ENCODE peak calls at places on chromosome 1, in seven cellular contexts. One of them, this sample, is unnamed.
A peak's percentile ranks its signal among the peaks of the same experiment; 100 is the strongest.

GRCh38 chr1:186476306-186477040 is 15.6 kb upstream of the PDC start:
- DNase-seq in Caco-2: no peak
- DNase-seq in body of pancreas: no peak
- DNase-seq in heart left ventricle: no peak
- DNase-seq in CD8-positive, alpha-beta T cell: no peak
- DNase-seq in PC-9: no peak
- DNase-seq in IMR-90: peak; percentile 90
- DNase-seq in this sample: no peak

GRCh38 chr1:194431121-194431520 is 1244.7 kb upstream of the B3GALT2 start:
- DNase-seq in body of pancreas: no peak
- DNase-seq in CD8-positive, alpha-beta T cell: no peak
- DNase-seq in Caco-2: no peak
- DNase-seq in heart left ventricle: no peak
- DNase-seq in IMR-90: no peak
- DNase-seq in PC-9: no peak
- DNase-seq in this sample: no peak

GRCh38 chr1:51354417-51354816 is 24.1 kb upstream of the TTC39A start:
- DNase-seq in PC-9: no peak
- DNase-seq in CD8-positive, alpha-beta T cell: no peak
- DNase-seq in heart left ventricle: no peak
- DNase-seq in Caco-2: no peak
- DNase-seq in IMR-90: no peak
- DNase-seq in body of pancreas: no peak
- DNase-seq in this sample: no peak

GRCh38 chr1:42008264-42008663 is 89.5 kb upstream of the HIVEP3 start:
- DNase-seq in CD8-positive, alpha-beta T cell: no peak
- DNase-seq in heart left ventricle: no peak
- DNase-seq in Caco-2: no peak
- DNase-seq in body of pancreas: no peak
- DNase-seq in IMR-90: no peak
- DNase-seq in PC-9: no peak
- DNase-seq in this sample: no peak

GRCh38 chr1:165717918-165718515 is 19.7 kb upstream of the ALDH9A1 start:
- DNase-seq in Caco-2: peak; percentile 57
- DNase-seq in body of pancreas: peak; percentile 50
- DNase-seq in heart left ventricle: peak; percentile 21
- DNase-seq in IMR-90: peak; percentile 71
- DNase-seq in CD8-positive, alpha-beta T cell: no peak
- DNase-seq in PC-9: peak; percentile 38
- DNase-seq in this sample: peak; percentile 12

GRCh38 chr1:202807926-202808757 is at the start of gene KDM5B:
- DNase-seq in IMR-90: peak; percentile 78
- DNase-seq in PC-9: peak; percentile 64
- DNase-seq in Caco-2: peak; percentile 77
- DNase-seq in heart left ventricle: peak; percentile 75
- DNase-seq in body of pancreas: peak; percentile 70
- DNase-seq in CD8-positive, alpha-beta T cell: peak; percentile 76
- DNase-seq in this sample: peak; percentile 80

GRCh38 chr1:37605806-37606474 is 10.2 kb upstream of the GNL2 start:
- DNase-seq in Caco-2: no peak
- DNase-seq in PC-9: no peak
- DNase-seq in CD8-positive, alpha-beta T cell: no peak
- DNase-seq in heart left ventricle: no peak
- DNase-seq in body of pancreas: no peak
- DNase-seq in IMR-90: no peak
- DNase-seq in this sample: no peak

GRCh38 chr1:28737245-28738137 is 751 bp downstream of the YTHDF2 start:
- DNase-seq in heart left ventricle: peak; percentile 19
- DNase-seq in CD8-positive, alpha-beta T cell: peak; percentile 46
- DNase-seq in IMR-90: peak; percentile 43
- DNase-seq in PC-9: peak; percentile 37
- DNase-seq in Caco-2: peak; percentile 56
- DNase-seq in body of pancreas: peak; percentile 29
- DNase-seq in this sample: peak; percentile 69

GRCh38 chr1:41404308-41404755 is 43.1 kb downstream of the FOXO6 start:
- DNase-seq in body of pancreas: no peak
- DNase-seq in IMR-90: no peak
- DNase-seq in CD8-positive, alpha-beta T cell: peak; percentile 50
- DNase-seq in Caco-2: no peak
- DNase-seq in heart left ventricle: no peak
- DNase-seq in PC-9: peak; percentile 36
- DNase-seq in this sample: no peak

GRCh38 chr1:173328961-173329360 is 121.8 kb upstream of the TNFSF4 start:
- DNase-seq in heart left ventricle: no peak
- DNase-seq in body of pancreas: no peak
- DNase-seq in Caco-2: no peak
- DNase-seq in CD8-positive, alpha-beta T cell: no peak
- DNase-seq in PC-9: no peak
- DNase-seq in IMR-90: no peak
- DNase-seq in this sample: no peak

GRCh38 chr1:156295391-156295947 is at the start of gene GLMP:
- DNase-seq in heart left ventricle: peak; percentile 75
- DNase-seq in CD8-positive, alpha-beta T cell: peak; percentile 63
- DNase-seq in PC-9: peak; percentile 40
- DNase-seq in IMR-90: peak; percentile 64
- DNase-seq in Caco-2: no peak
- DNase-seq in body of pancreas: peak; percentile 70
- DNase-seq in this sample: peak; percentile 27

GRCh38 chr1:21628798-21629393 is 40.3 kb downstream of the RAP1GAP start:
- DNase-seq in Caco-2: no peak
- DNase-seq in PC-9: peak; percentile 50
- DNase-seq in heart left ventricle: no peak
- DNase-seq in CD8-positive, alpha-beta T cell: no peak
- DNase-seq in body of pancreas: no peak
- DNase-seq in IMR-90: no peak
- DNase-seq in this sample: no peak

GRCh38 chr1:114208106-114208505 is 54.4 kb upstream of the SYT6 start:
- DNase-seq in Caco-2: no peak
- DNase-seq in body of pancreas: no peak
- DNase-seq in CD8-positive, alpha-beta T cell: no peak
- DNase-seq in heart left ventricle: no peak
- DNase-seq in IMR-90: no peak
- DNase-seq in PC-9: no peak
- DNase-seq in this sample: no peak

GRCh38 chr1:94887603-94888171 is 39.2 kb downstream of the CNN3 start:
- DNase-seq in heart left ventricle: no peak
- DNase-seq in Caco-2: no peak
- DNase-seq in IMR-90: no peak
- DNase-seq in PC-9: no peak
- DNase-seq in CD8-positive, alpha-beta T cell: no peak
- DNase-seq in body of pancreas: no peak
- DNase-seq in this sample: no peak

GRCh38 chr1:241265428-241265827 is 91.6 kb downstream of the RGS7 start:
- DNase-seq in heart left ventricle: no peak
- DNase-seq in PC-9: no peak
- DNase-seq in body of pancreas: no peak
- DNase-seq in Caco-2: no peak
- DNase-seq in IMR-90: no peak
- DNase-seq in CD8-positive, alpha-beta T cell: no peak
- DNase-seq in this sample: no peak

GRCh38 chr1:63772876-63773275 is 941 bp upstream of the ROR1 start:
- DNase-seq in IMR-90: no peak
- DNase-seq in heart left ventricle: no peak
- DNase-seq in PC-9: no peak
- DNase-seq in CD8-positive, alpha-beta T cell: no peak
- DNase-seq in body of pancreas: no peak
- DNase-seq in Caco-2: no peak
- DNase-seq in this sample: no peak

GRCh38 chr1:33060579-33061083 is 20.3 kb upstream of the AZIN2 start:
- DNase-seq in PC-9: peak; percentile 70
- DNase-seq in Caco-2: no peak
- DNase-seq in IMR-90: peak; percentile 76
- DNase-seq in heart left ventricle: peak; percentile 73
- DNase-seq in CD8-positive, alpha-beta T cell: no peak
- DNase-seq in body of pancreas: no peak
- DNase-seq in this sample: no peak

GRCh38 chr1:224607220-224608148 is 8.6 kb upstream of the CNIH3 start:
- DNase-seq in IMR-90: no peak
- DNase-seq in PC-9: no peak
- DNase-seq in heart left ventricle: no peak
- DNase-seq in CD8-positive, alpha-beta T cell: no peak
- DNase-seq in Caco-2: no peak
- DNase-seq in body of pancreas: no peak
- DNase-seq in this sample: no peak

GRCh38 chr1:53860967-53861411 is 22.9 kb upstream of the NDC1 start:
- DNase-seq in body of pancreas: peak; percentile 45
- DNase-seq in Caco-2: peak; percentile 41
- DNase-seq in IMR-90: peak; percentile 61
- DNase-seq in CD8-positive, alpha-beta T cell: peak; percentile 39
- DNase-seq in PC-9: peak; percentile 47
- DNase-seq in heart left ventricle: peak; percentile 17
- DNase-seq in this sample: no peak

DNA sequence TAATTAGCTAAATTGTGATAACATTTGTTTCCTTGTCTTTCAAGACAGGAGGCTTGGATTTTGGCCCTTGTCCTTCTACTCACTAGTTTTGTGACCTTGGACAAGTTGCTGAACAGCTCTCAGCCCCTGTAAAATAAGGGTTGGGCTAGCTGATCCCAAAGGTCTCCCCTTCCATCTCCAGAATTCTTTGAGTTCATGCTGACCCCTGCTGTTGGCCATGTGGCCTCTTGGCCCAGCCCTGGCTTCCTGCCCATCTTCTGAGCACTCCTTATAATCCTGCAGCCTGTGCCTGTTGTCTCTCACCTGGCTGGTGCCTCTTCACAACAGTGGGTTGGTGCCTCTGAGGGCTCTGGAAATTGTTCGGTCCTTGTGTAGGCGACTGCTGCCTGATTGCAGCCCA is 10.1 kb downstream of the PTGFRN start:
- DNase-seq in PC-9: no peak
- DNase-seq in body of pancreas: peak; percentile 62
- DNase-seq in IMR-90: no peak
- DNase-seq in Caco-2: peak; percentile 33
- DNase-seq in CD8-positive, alpha-beta T cell: no peak
- DNase-seq in heart left ventricle: no peak
- DNase-seq in this sample: no peak
- TF ChIP-seq CTCF in PC-9: no peak
- TF ChIP-seq CTCF in body of pancreas: no peak
- TF ChIP-seq CTCF in IMR-90: no peak
- TF ChIP-seq CTCF in Caco-2: peak; percentile 13
- TF ChIP-seq CTCF in CD8-positive, alpha-beta T cell: no peak
- TF ChIP-seq CTCF in heart left ventricle: no peak
- TF ChIP-seq CTCF in this sample: no peak

GRCh38 chr1:1376551-1377226 is 1.7 kb upstream of the AURKAIP1 start:
- DNase-seq in PC-9: no peak
- DNase-seq in CD8-positive, alpha-beta T cell: no peak
- DNase-seq in IMR-90: no peak
- DNase-seq in body of pancreas: no peak
- DNase-seq in Caco-2: no peak
- DNase-seq in heart left ventricle: no peak
- DNase-seq in this sample: no peak

GRCh38 chr1:1374068-1374860 is 743 bp downstream of the AURKAIP1 start:
- DNase-seq in PC-9: no peak
- DNase-seq in Caco-2: no peak
- DNase-seq in CD8-positive, alpha-beta T cell: peak; percentile 28
- DNase-seq in body of pancreas: peak; percentile 39
- DNase-seq in IMR-90: no peak
- DNase-seq in heart left ventricle: no peak
- DNase-seq in this sample: peak; percentile 23

GRCh38 chr1:1373051-1373450 is 2.0 kb downstream of the AURKAIP1 start:
- DNase-seq in heart left ventricle: no peak
- DNase-seq in PC-9: no peak
- DNase-seq in IMR-90: no peak
- DNase-seq in Caco-2: no peak
- DNase-seq in body of pancreas: no peak
- DNase-seq in CD8-positive, alpha-beta T cell: no peak
- DNase-seq in this sample: no peak

GRCh38 chr1:1373493-1374067 is 1.4 kb downstream of the AURKAIP1 start:
- DNase-seq in heart left ventricle: no peak
- DNase-seq in CD8-positive, alpha-beta T cell: peak; percentile 21
- DNase-seq in body of pancreas: no peak
- DNase-seq in Caco-2: no peak
- DNase-seq in PC-9: no peak
- DNase-seq in IMR-90: no peak
- DNase-seq in this sample: no peak

DNA sequence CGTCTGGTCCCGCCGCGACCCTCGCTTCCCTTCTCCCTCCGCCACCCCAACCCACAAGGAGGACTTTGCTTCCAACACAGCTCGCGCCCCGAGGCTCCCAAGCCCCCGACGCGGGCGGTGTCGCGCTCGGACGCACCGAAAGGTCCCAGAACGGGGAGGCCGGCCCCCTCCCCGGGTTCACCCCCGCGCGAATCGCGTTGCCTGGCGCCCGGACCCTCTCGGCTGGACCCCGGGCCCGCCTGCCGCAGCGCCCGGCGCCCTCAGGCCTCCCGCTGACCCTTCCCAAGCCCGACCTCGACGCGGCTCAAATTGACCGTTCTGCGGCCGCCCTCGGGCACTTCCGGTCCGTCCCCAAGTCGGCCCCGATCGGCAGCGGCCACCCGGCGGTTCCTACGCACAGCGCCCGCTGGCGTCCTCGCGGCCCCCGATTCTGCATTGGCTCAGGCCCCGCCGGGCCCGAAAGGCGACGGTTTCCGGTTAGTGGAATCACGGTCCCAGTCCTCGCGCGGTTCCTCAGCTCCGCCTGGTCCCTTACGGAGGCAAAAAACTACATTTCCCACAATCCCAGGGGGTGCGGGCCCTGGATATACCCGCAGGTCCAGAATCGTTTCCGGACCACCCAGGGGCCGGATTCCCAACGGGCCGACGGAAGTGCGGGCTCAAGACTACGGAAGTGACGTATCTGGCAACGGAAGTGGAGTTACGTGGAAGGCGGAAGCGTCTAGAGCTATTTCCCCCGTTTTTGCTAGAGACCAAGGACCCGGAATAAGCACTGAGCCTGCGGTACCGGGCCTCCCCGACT is at the start of gene AURKAIP1:
- DNase-seq in Caco-2: peak; percentile 98
- DNase-seq in body of pancreas: peak; percentile 98
- DNase-seq in heart left ventricle: peak; percentile 99
- DNase-seq in PC-9: peak; percentile 97
- DNase-seq in CD8-positive, alpha-beta T cell: peak; percentile 97
- DNase-seq in IMR-90: peak; percentile 100
- DNase-seq in this sample: peak; percentile 99
- TF ChIP-seq CTCF in Caco-2: peak; percentile 39
- TF ChIP-seq CTCF in body of pancreas: no peak
- TF ChIP-seq CTCF in heart left ventricle: peak; percentile 17
- TF ChIP-seq CTCF in PC-9: no peak
- TF ChIP-seq CTCF in CD8-positive, alpha-beta T cell: no peak
- TF ChIP-seq CTCF in IMR-90: peak; percentile 59
- TF ChIP-seq CTCF in this sample: no peak

GRCh38 chr1:36352141-36352909 is 28.9 kb upstream of the EVA1B start:
- DNase-seq in body of pancreas: no peak
- DNase-seq in heart left ventricle: no peak
- DNase-seq in Caco-2: no peak
- DNase-seq in IMR-90: peak; percentile 42
- DNase-seq in CD8-positive, alpha-beta T cell: no peak
- DNase-seq in PC-9: peak; percentile 29
- DNase-seq in this sample: no peak
- TF ChIP-seq CTCF in body of pancreas: no peak
- TF ChIP-seq CTCF in heart left ventricle: no peak
- TF ChIP-seq CTCF in Caco-2: no peak
- TF ChIP-seq CTCF in IMR-90: no peak
- TF ChIP-seq CTCF in CD8-positive, alpha-beta T cell: no peak
- TF ChIP-seq CTCF in PC-9: no peak
- TF ChIP-seq CTCF in this sample: no peak

DNA sequence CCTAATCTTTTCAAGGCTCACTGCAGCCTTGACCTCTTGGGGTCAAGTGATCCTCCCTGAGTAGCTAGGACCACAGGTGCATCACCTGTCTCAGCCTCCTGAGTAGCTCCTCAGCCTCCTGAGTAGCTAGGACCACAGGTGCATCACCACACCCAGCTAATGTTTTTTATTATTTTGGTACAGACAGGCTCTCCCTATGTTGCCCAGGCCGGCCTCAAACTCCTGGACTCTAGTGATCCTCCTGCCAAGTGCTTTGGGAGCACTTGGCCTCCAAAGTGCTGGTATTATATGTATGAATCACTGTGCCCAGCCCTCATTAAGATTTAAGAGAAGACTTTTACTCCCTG is 58.5 kb upstream of the S1PR1 start:
- DNase-seq in Caco-2: no peak
- DNase-seq in body of pancreas: no peak
- DNase-seq in PC-9: no peak
- DNase-seq in IMR-90: no peak
- DNase-seq in heart left ventricle: no peak
- DNase-seq in CD8-positive, alpha-beta T cell: no peak
- DNase-seq in this sample: no peak
- TF ChIP-seq CTCF in Caco-2: no peak
- TF ChIP-seq CTCF in body of pancreas: no peak
- TF ChIP-seq CTCF in PC-9: no peak
- TF ChIP-seq CTCF in IMR-90: no peak
- TF ChIP-seq CTCF in heart left ventricle: no peak
- TF ChIP-seq CTCF in CD8-positive, alpha-beta T cell: no peak
- TF ChIP-seq CTCF in this sample: no peak